ENCODE peak calls at places on chromosomes 1 and 21, in ten cellular contexts. T is pulmonary artery endothelial cell; D is putamen; L is foreskin fibroblast; H is activated naive CD8-positive, alpha-beta T cell treated with anti-CD3 and anti-CD28 coated beads, Interleukin-2, amount 50 U/mL, for 24 hours; R is IMR-90; N is SW480; W is lower lobe of right lung; A is activated CD8-positive, alpha-beta memory T cell treated with anti-CD3 and anti-CD28 coated beads for 1 hour; O is stimulated activated CD8-positive, alpha-beta memory T cell treated with anti-CD3 and anti-CD28 coated beads, Interleukin-4, amount 100 ng/mL, for 48 hours. Z is an unnamed sample.
A peak's percentile ranks its signal among the peaks of the same experiment; 100 is the strongest.

GRCh38 chr1:207821464-207822045 is 69.7 kb downstream of the CD46 start:
- DNase-seq in T (no peak), D (no peak), L (no peak), H (no peak), R (no peak), N (no peak), W (no peak), A (no peak), O (no peak), Z (no peak)

GRCh38 chr1:160377585-160378206 is 10.8 kb downstream of the NHLH1 start:
- DNase-seq in T (no peak), D (no peak), L (peak; percentile 43), H (no peak), R (peak; percentile 70), N (no peak), W (no peak), A (no peak), O (peak; percentile 16), Z (no peak)

GRCh38 chr21:46124083-46124925 is 26.4 kb downstream of the COL6A2 start:
- DNase-seq in T (no peak), D (no peak), L (no peak), H (no peak), R (no peak), N (no peak), W (no peak), A (no peak), O (no peak), Z (no peak)

GRCh38 chr21:42411197-42411869 is 7.6 kb downstream of the UBASH3A start:
- DNase-seq in T (no peak), D (no peak), L (no peak), H (no peak), R (no peak), N (peak; percentile 34), W (no peak), A (no peak), O (peak; percentile 68), Z (no peak)

GRCh38 chr1:20265243-20265642 is 25.4 kb upstream of the VWA5B1 start:
- DNase-seq in T (no peak), D (no peak), L (no peak), H (no peak), R (peak; percentile 10), N (no peak), W (no peak), A (no peak), O (no peak), Z (no peak)

GRCh38 chr1:192826791-192827477 is 18.1 kb downstream of the RGS2 start:
- DNase-seq in T (no peak), D (no peak), L (peak; percentile 36), H (no peak), R (no peak), N (no peak), W (no peak), A (no peak), O (no peak), Z (no peak)

GRCh38 chr1:67058242-67058641 is 4.3 kb upstream of the SLC35D1 start:
- DNase-seq in T (no peak), D (no peak), L (no peak), H (no peak), R (no peak), N (peak; percentile 13), W (no peak), A (no peak), O (no peak), Z (no peak)

GRCh38 chr1:240190881-240191385 is 99.2 kb downstream of the FMN2 start:
- DNase-seq in T (no peak), D (peak; percentile 37), L (peak; percentile 93), H (no peak), R (peak; percentile 100), N (peak; percentile 65), W (no peak), A (no peak), O (no peak), Z (no peak)

GRCh38 chr1:236922190-236922589 is 82.1 kb downstream of the MT1HL1 start:
- DNase-seq in T (no peak), D (no peak), L (no peak), H (no peak), R (no peak), N (no peak), W (no peak), A (no peak), O (no peak), Z (no peak)

GRCh38 chr1:46401514-46401913 is 7.4 kb downstream of the FAAH start:
- DNase-seq in T (no peak), D (no peak), L (no peak), H (no peak), R (peak; percentile 11), N (no peak), W (no peak), A (no peak), O (no peak), Z (no peak)

GRCh38 chr1:27382950-27383627 is at the start of gene CD164L2:
- DNase-seq in T (no peak), D (no peak), L (no peak), H (peak; percentile 64), R (no peak), N (peak; percentile 29), W (peak; percentile 84), A (no peak), O (peak; percentile 72), Z (no peak)

GRCh38 chr1:83511327-83511726 is 487.6 kb downstream of the TTLL7 start:
- DNase-seq in T (no peak), D (no peak), L (peak; percentile 38), H (no peak), R (no peak), N (no peak), W (no peak), A (no peak), O (no peak), Z (no peak)

GRCh38 chr1:59892836-59893811 is 33.4 kb downstream of the CYP2J2 start:
- DNase-seq in T (no peak), D (no peak), L (no peak), H (no peak), R (no peak), N (peak; percentile 18), W (no peak), A (no peak), O (no peak), Z (no peak)

GRCh38 chr1:187046293-187046692 is 217.5 kb downstream of the PLA2G4A start:
- DNase-seq in T (no peak), D (no peak), L (no peak), H (no peak), R (no peak), N (no peak), W (no peak), A (no peak), O (no peak), Z (no peak)

GRCh38 chr1:245800901-245801605 is 646.3 kb downstream of the KIF26B start:
- DNase-seq in T (no peak), D (no peak), L (no peak), H (no peak), R (peak; percentile 80), N (no peak), W (no peak), A (no peak), O (no peak), Z (no peak)

GRCh38 chr1:197995408-197996258 is 78.5 kb downstream of the LHX9 start:
- DNase-seq in T (no peak), D (no peak), L (no peak), H (no peak), R (no peak), N (no peak), W (no peak), A (no peak), O (no peak), Z (no peak)

GRCh38 chr1:91712981-91713841 is 172.7 kb downstream of the TGFBR3 start:
- DNase-seq in T (no peak), D (no peak), L (peak; percentile 57), H (peak; percentile 54), R (peak; percentile 78), N (no peak), W (no peak), A (no peak), O (peak; percentile 56), Z (no peak)

GRCh38 chr1:229254910-229255541 is 15.9 kb upstream of the RAB4A start:
- DNase-seq in T (no peak), D (no peak), L (no peak), H (no peak), R (no peak), N (peak; percentile 55), W (no peak), A (no peak), O (no peak), Z (no peak)

GRCh38 chr1:203581841-203582240 is 44.8 kb upstream of the ATP2B4 start:
- DNase-seq in T (no peak), D (no peak), L (no peak), H (no peak), R (no peak), N (no peak), W (no peak), A (no peak), O (no peak), Z (no peak)

GRCh38 chr1:71350805-71351204 is 270.0 kb upstream of the ZRANB2 start:
- DNase-seq in T (no peak), D (no peak), L (peak; percentile 14), H (no peak), R (peak; percentile 42), N (no peak), W (no peak), A (no peak), O (no peak), Z (no peak)

GRCh38 chr1:14976260-14976659 is 177.3 kb upstream of the TMEM51 start:
- DNase-seq in T (no peak), D (no peak), L (no peak), H (no peak), R (no peak), N (no peak), W (no peak), A (no peak), O (no peak), Z (no peak)

Z was measured in glomerular endothelial cell.